ENCODE peak calls at places on chromosomes 3 and 15, in nine cellular contexts. E, I, X, R, H, A, T, S and Z are unnamed samples.

GRCh38 chr3:60363817-60364216 is 887.4 kb downstream of the FHIT start:
- DNase-seq in E (no peak), I (no peak), X (no peak), R (no peak), H (no peak), A (no peak), T (no peak), S (no peak), Z (no peak)

GRCh38 chr3:28019740-28020139 is 221.7 kb upstream of the CMC1 start:
- DNase-seq in E (no peak), I (no peak), X (no peak), R (no peak), H (no peak), A (no peak), T (no peak), S (no peak), Z (no peak)

GRCh38 chr15:39680868-39681267 is 100.0 kb downstream of the THBS1 start:
- DNase-seq in E (no peak), I (no peak), X (no peak), R (no peak), H (no peak), A (no peak), T (no peak), S (peak), Z (no peak)

GRCh38 chr15:43966646-43967045 is 139.8 kb downstream of the WDR76 start:
- DNase-seq in E (no peak), I (no peak), X (no peak), R (no peak), H (no peak), A (no peak), T (no peak), S (no peak), Z (no peak)

GRCh38 chr15:101020945-101021344 is 101.8 kb downstream of the LRRK1 start:
- DNase-seq in E (no peak), I (no peak), X (no peak), R (no peak), H (no peak), A (no peak), T (peak), S (no peak), Z (no peak)

GRCh38 chr3:4588410-4588809 is 95.3 kb downstream of the ITPR1 start:
- DNase-seq in E (no peak), I (no peak), X (peak), R (peak), H (no peak), A (no peak), T (no peak), S (peak), Z (no peak)

GRCh38 chr3:124584552-124585391 is 145.5 kb upstream of the UMPS start:
- DNase-seq in E (peak), I (peak), X (peak), R (peak), H (peak), A (no peak), T (peak), S (no peak), Z (peak)

GRCh38 chr3:126850370-126851085 is 132.4 kb upstream of the PLXNA1 start:
- DNase-seq in E (no peak), I (no peak), X (peak), R (no peak), H (no peak), A (no peak), T (peak), S (peak), Z (peak)

GRCh38 chr3:114393367-114394072 is 99.7 kb downstream of the TIGIT start:
- DNase-seq in E (no peak), I (no peak), X (no peak), R (no peak), H (no peak), A (no peak), T (no peak), S (no peak), Z (no peak)

GRCh38 chr3:167396075-167396474 is 16.0 kb upstream of the ZBBX start:
- DNase-seq in E (no peak), I (no peak), X (no peak), R (no peak), H (no peak), A (no peak), T (no peak), S (no peak), Z (no peak)

GRCh38 chr3:124992041-124992440 is 57.5 kb upstream of the MUC13 start:
- DNase-seq in E (no peak), I (no peak), X (no peak), R (no peak), H (no peak), A (no peak), T (no peak), S (no peak), Z (no peak)